ENCODE peak calls at places on chromosomes 11 and 22, in ten cellular contexts. X is cardiac fibroblast, E is Peyer's patch, O is HFF-Myc, S is bronchial epithelial cell, Q is body of pancreas, L is psoas muscle, J is GM12865, K is esophagus squamous epithelium, I is pancreas. F is an unnamed sample.

GRCh38 chr11:26079966-26080365 is 252.0 kb upstream of the ANO3 start:
- DNase-seq in L (no peak), I (no peak), J (no peak), Q (no peak), S (peak), X (no peak), K (no peak), O (no peak), E (no peak), F (no peak)

GRCh38 chr11:12803086-12803826 is 129.0 kb downstream of the TEAD1 start:
- DNase-seq in O (no peak), S (peak), E (no peak), Q (no peak), I (no peak), J (no peak), L (no peak), X (peak), K (no peak), F (peak)

GRCh38 chr22:49812838-49813237 is 14.8 kb downstream of the BRD1 start:
- DNase-seq in X (peak), K (no peak), O (no peak), S (no peak), I (no peak), L (peak), Q (peak), E (no peak), J (no peak), F (peak)

GRCh38 chr22:39631857-39632256 is 61.3 kb downstream of the CACNA1I start:
- DNase-seq in K (no peak), J (no peak), X (no peak), L (no peak), O (no peak), E (no peak), S (no peak), Q (no peak), I (no peak), F (no peak)

GRCh38 chr11:63613517-63614135 is 607 bp downstream of the PLAAT3 start:
- DNase-seq in K (no peak), I (peak), E (peak), X (peak), Q (peak), O (no peak), S (no peak), L (peak), J (peak), F (no peak)

GRCh38 chr11:57791321-57792059 is 29.9 kb downstream of the CTNND1 start:
- DNase-seq in K (no peak), X (no peak), O (no peak), Q (no peak), S (no peak), E (no peak), J (no peak), I (no peak), L (no peak), F (no peak)

GRCh38 chr22:36383110-36383581 is 4.6 kb downstream of the MYH9 start:
- DNase-seq in E (peak), O (peak), L (no peak), I (no peak), K (no peak), S (no peak), Q (peak), J (peak), X (peak), F (peak)

GRCh38 chr11:17354070-17354924 is 2.7 kb downstream of the NCR3LG1 start:
- DNase-seq in L (no peak), K (no peak), J (peak), X (peak), Q (peak), E (peak), S (peak), I (peak), O (peak), F (peak)

GRCh38 chr11:97610854-97611253 is 1221.0 kb downstream of the JRKL start:
- DNase-seq in Q (no peak), K (no peak), S (no peak), O (no peak), E (no peak), I (no peak), J (no peak), L (no peak), X (no peak), F (no peak)

GRCh38 chr11:73586791-73587190 is 11.1 kb downstream of the FAM168A start:
- DNase-seq in O (no peak), K (no peak), I (no peak), X (no peak), Q (no peak), J (no peak), E (no peak), L (no peak), S (no peak), F (no peak)
- H3K4me3 ChIP-seq in O (no peak), K (no peak), I (no peak), X (no peak), Q (no peak), J (no peak), E (no peak), L (no peak), S (no peak), F (no peak)

GRCh38 chr11:9060700-9061111 is 30.7 kb downstream of the SCUBE2 start:
- DNase-seq in X (no peak), E (no peak), K (no peak), I (no peak), Q (no peak), O (no peak), L (no peak), S (peak), J (peak), F (peak)
- TF ChIP-seq CTCF in X (peak), E (no peak), K (no peak), I (no peak), Q (no peak), O (peak), L (no peak), S (peak), J (peak), F (peak)

GRCh38 chr11:20208622-20209090 is 48.4 kb upstream of the DBX1 start:
- DNase-seq in O (no peak), X (no peak), J (no peak), K (no peak), E (no peak), L (no peak), Q (no peak), S (no peak), I (no peak), F (no peak)
- H3K4me3 ChIP-seq in O (no peak), X (no peak), J (no peak), K (no peak), E (no peak), L (no peak), Q (no peak), S (no peak), I (no peak), F (no peak)

DNA sequence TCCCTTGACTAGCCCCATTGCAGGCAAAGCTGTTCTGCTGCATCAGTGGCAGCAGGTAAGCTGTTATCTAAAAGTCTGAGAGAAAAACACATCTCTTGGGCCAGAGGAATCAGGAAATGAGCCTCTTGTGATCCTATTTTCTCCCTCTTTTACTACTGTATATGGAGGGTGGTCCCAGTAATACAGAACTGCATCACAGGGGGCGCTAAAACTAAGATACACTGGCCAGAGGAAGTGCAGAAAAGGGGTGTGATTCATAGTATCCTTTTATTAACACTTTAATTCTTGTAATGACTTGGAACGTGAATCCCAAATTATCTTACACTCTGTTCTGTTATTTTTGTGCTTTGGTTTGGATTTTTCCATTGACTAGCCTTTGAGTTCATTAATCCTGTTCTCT is 8.8 kb upstream of the MED17 start:
- DNase-seq in X (peak), K (no peak), E (no peak), Q (no peak), J (no peak), L (no peak), S (peak), O (no peak), I (no peak), F (no peak)
- TF ChIP-seq CTCF in X (peak), K (no peak), E (no peak), Q (no peak), J (peak), L (no peak), S (no peak), O (peak), I (no peak), F (peak)

GRCh38 chr11:118532091-118532490 is 1.1 kb downstream of the TMEM25 start:
- DNase-seq in J (no peak), L (no peak), S (no peak), Q (no peak), X (no peak), I (no peak), E (no peak), O (no peak), K (no peak), F (no peak)
- H3K4me3 ChIP-seq in J (no peak), L (no peak), S (no peak), Q (no peak), X (no peak), I (no peak), E (peak), O (peak), K (peak), F (no peak)